ENCODE peak calls at places on chromosomes 5 and 9, in four cellular contexts. J is hepatocyte, T is GM23248, P is fibroblast of lung. F is an unnamed sample.

GRCh38 chr9:114276908-114277821 is 45.7 kb upstream of the ORM1 start:
- DNase-seq in J (no peak), T (peak; percentile 98), P (peak; percentile 95), F (peak; percentile 85)

GRCh38 chr9:114050646-114051045 is 27.5 kb downstream of the AMBP start:
- DNase-seq in J (no peak), T (no peak), P (no peak), F (no peak)

GRCh38 chr5:175772747-175773533 is 98.4 kb upstream of the CPLX2 start:
- DNase-seq in J (no peak), T (no peak), P (no peak), F (no peak)

GRCh38 chr9:76294301-76294700 is 99.9 kb downstream of the RFK start:
- DNase-seq in J (no peak), T (no peak), P (no peak), F (no peak)

GRCh38 chr5:140868721-140869554 is at the start of gene PCDHA11:
- DNase-seq in J (no peak), T (peak; percentile 2), P (no peak), F (no peak)

GRCh38 chr9:6833518-6834192 is 75.9 kb downstream of the KDM4C start:
- DNase-seq in J (no peak), T (peak; percentile 12), P (peak; percentile 48), F (no peak)

GRCh38 chr9:130183133-130183762 is 11.0 kb downstream of the NCS1 start:
- DNase-seq in J (peak; percentile 62), T (peak; percentile 85), P (peak; percentile 64), F (no peak)

GRCh38 chr9:117411547-117411946 is 3.3 kb downstream of the ASTN2 start:
- DNase-seq in J (peak; percentile 57), T (peak; percentile 51), P (no peak), F (no peak)

GRCh38 chr9:114367823-114368609 is 19.8 kb downstream of the AKNA start:
- DNase-seq in J (no peak), T (no peak), P (no peak), F (no peak)

GRCh38 chr9:113216406-113216805 is 4.7 kb downstream of the FKBP15 start:
- DNase-seq in J (no peak), T (no peak), P (no peak), F (no peak)

GRCh38 chr9:12659220-12659619 is 34.0 kb upstream of the TYRP1 start:
- DNase-seq in J (no peak), T (no peak), P (no peak), F (no peak)
- TF ChIP-seq EZH2 in J (no peak), T (no peak), P (no peak), F (no peak)

GRCh38 chr9:85349046-85349445 is 392.7 kb downstream of the AGTPBP1 start:
- DNase-seq in J (no peak), T (no peak), P (no peak), F (no peak)
- TF ChIP-seq EZH2 in J (no peak), T (no peak), P (no peak), F (no peak)

DNA sequence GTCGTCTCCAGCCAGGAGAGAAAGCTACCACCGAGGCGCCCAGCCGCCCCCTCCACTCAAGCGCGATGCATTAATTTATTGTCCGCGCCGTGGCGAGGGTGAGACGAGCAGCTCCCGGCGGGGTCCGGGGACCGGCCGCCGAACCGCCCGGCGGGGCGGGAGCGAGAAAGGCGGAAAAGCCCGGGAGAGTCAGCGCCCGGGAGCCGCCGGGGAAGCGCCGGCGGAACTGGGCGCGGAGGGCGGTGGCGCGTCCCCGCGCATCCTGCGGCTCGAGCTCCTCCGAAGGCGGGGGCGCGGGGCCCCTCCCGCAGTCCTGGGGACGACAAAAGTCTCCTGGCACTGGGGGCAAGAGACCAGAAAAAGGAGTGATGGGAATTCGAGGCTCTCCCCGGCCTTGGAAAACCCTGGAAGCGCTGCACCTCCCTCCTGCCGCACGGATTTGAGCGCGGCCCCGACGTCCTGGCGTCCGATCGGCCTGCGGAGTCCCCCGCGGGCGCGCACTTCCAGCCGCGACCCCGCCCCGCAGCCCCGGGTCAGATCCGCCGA is at the start of gene EPB41L4A:
- DNase-seq in J (peak; percentile 54), T (peak; percentile 40), P (peak; percentile 3), F (no peak)
- TF ChIP-seq EZH2 in J (no peak), T (peak; percentile 76), P (peak; percentile 51), F (no peak)

GRCh38 chr9:4081549-4081895 is 218.3 kb downstream of the GLIS3 start:
- DNase-seq in J (no peak), T (peak; percentile 49), P (peak; percentile 63), F (no peak)
- TF ChIP-seq EZH2 in J (no peak), T (no peak), P (no peak), F (no peak)

GRCh38 chr9:33443504-33444154 is 3.8 kb downstream of the AQP3 start:
- DNase-seq in J (no peak), T (no peak), P (no peak), F (no peak)

GRCh38 chr9:33442125-33442524 is 5.3 kb downstream of the AQP3 start:
- DNase-seq in J (no peak), T (no peak), P (no peak), F (no peak)

GRCh38 chr9:33445389-33445881 is 2.0 kb downstream of the AQP3 start:
- DNase-seq in J (peak; percentile 57), T (no peak), P (no peak), F (no peak)

GRCh38 chr9:33440609-33441008 is 6.8 kb downstream of the AQP3 start:
- DNase-seq in J (no peak), T (no peak), P (no peak), F (no peak)

GRCh38 chr9:33443047-33443446 is 4.3 kb downstream of the AQP3 start:
- DNase-seq in J (no peak), T (no peak), P (peak; percentile 65), F (no peak)
- TF ChIP-seq EZH2 in J (no peak), T (no peak), P (no peak), F (no peak)

F was measured in keratinocyte.